ENCODE peak calls at places on chromosomes 5 and 9, in four cellular contexts. U is IMR-90, D is heart left ventricle, O is aorta. A is an unnamed sample.

GRCh38 chr5:96942911-96943310 is 7.0 kb downstream of the LNPEP start:
- DNase-seq in U (peak; percentile 41), D (no peak), O (no peak), A (no peak)

GRCh38 chr9:114662081-114662989 is 4.7 kb upstream of the TEX53 start:
- DNase-seq in U (peak; percentile 33), D (no peak), O (no peak), A (peak; percentile 47)

GRCh38 chr5:35822541-35822940 is 34.1 kb upstream of the IL7R start:
- DNase-seq in U (no peak), D (no peak), O (no peak), A (no peak)

GRCh38 chr9:84677080-84677479 is 7.6 kb downstream of the NTRK2 start:
- DNase-seq in U (no peak), D (no peak), O (no peak), A (no peak)

GRCh38 chr9:13027834-13028233 is 251.7 kb downstream of the MPDZ start:
- DNase-seq in U (no peak), D (no peak), O (no peak), A (no peak)

GRCh38 chr5:146541956-146542849 is 26.2 kb upstream of the GPR151 start:
- DNase-seq in U (peak; percentile 47), D (peak; percentile 63), O (peak; percentile 92), A (peak; percentile 15)

GRCh38 chr5:44942524-44943001 is 133.8 kb downstream of the MRPS30 start:
- DNase-seq in U (no peak), D (no peak), O (no peak), A (no peak)

GRCh38 chr5:54063817-54064216 is 246.6 kb downstream of the ARL15 start:
- DNase-seq in U (peak; percentile 89), D (no peak), O (no peak), A (no peak)

GRCh38 chr9:98792096-98792490 is 4.3 kb downstream of the ANKS6 start:
- DNase-seq in U (no peak), D (no peak), O (no peak), A (no peak)

GRCh38 chr9:98793031-98793430 is 3.3 kb downstream of the ANKS6 start:
- DNase-seq in U (no peak), D (no peak), O (no peak), A (no peak)

GRCh38 chr9:98790601-98791146 is 5.7 kb downstream of the ANKS6 start:
- DNase-seq in U (no peak), D (no peak), O (no peak), A (no peak)

GRCh38 chr9:98789765-98790600 is 6.4 kb downstream of the ANKS6 start:
- DNase-seq in U (no peak), D (no peak), O (no peak), A (no peak)

DNA sequence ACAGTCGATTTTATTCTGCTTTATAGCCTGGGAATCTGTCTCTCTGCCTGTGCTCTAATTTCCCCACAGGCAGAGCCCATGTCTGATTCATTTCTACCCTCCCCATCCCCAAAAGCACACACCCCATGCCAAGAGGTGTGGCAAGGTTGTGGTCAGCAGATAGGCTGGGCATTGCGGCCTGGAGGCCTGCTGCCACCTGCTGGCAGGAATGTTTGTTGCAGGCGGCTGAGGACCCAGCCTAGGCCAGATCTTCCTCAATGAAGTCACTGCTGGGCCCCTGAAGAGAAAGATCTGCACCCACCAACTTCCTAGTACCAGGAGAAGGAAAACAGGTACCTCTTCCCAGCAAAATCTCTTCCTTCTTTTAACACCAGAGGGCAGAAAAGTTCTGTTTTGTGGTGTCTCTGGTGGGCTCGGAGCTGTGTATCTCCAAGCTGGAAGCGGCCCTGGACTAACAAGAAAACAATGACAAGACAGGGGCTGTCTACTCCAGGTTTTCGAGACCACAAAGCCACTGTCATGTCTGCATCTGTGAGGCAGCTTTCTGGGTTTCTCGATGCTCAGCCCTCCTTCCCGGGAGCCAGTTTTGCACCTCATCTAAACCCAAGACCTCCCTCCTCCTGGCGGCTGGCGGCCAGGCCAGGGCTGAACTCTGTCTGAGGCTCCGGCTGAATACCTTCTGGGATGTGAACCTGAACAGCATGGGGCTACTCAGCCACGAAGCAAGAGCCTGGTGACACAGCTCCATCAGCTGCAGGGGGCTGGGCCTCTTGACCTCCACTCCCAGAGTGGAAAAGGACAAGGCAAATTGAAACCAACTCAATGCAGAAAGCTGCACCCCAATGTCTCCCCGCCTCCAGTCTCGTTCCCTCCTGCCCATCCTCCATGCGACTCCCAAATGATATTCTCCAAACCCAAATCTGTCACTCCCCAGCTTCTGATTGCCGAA is 4.9 kb downstream of the ANKS6 start:
- DNase-seq in U (peak; percentile 94), D (peak; percentile 84), O (peak; percentile 95), A (peak; percentile 49)
- H3K27ac ChIP-seq in U (no peak overlapping the region), D (no peak overlapping the region), O (no peak overlapping the region), A (no peak overlapping the region)

DNA sequence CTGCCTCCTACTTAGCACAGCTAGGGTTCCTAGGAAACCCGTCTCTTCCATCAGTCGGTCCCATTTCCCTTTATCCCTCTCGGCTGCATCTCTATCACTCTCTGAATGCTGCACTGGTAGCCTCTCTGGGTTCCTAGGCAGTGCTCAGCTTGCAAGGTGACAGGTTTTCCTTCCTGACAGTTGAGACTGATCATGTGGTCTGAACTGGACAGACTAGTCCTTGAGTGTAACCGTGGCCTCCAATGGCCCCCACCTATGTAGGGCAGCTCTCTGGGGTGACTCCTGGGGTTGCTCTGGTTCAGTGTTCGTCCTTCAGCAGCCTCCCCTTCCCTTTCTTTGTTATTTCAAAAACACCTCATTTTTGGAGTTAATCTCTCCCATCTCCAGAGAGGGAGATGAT is 3.8 kb downstream of the TMEM8B start:
- DNase-seq in U (no peak), D (no peak), O (no peak), A (no peak)
- H3K27ac ChIP-seq in U (no peak overlapping the region), D (peak overlapping the region; percentile 71), O (no peak overlapping the region), A (no peak overlapping the region)

GRCh38 chr5:151198861-151199260 is 25.0 kb downstream of the CCDC69 start:
- DNase-seq in U (no peak), D (no peak), O (peak; percentile 11), A (no peak)

GRCh38 chr5:151192626-151193025 is 31.3 kb downstream of the CCDC69 start:
- DNase-seq in U (no peak), D (no peak), O (no peak), A (no peak)

GRCh38 chr5:151199581-151200185 is 24.2 kb downstream of the CCDC69 start:
- DNase-seq in U (no peak), D (no peak), O (peak; percentile 56), A (no peak)

GRCh38 chr5:151195622-151196021 is 28.3 kb downstream of the CCDC69 start:
- DNase-seq in U (no peak), D (no peak), O (peak; percentile 30), A (no peak)

GRCh38 chr5:151196556-151197290 is 27.2 kb downstream of the CCDC69 start:
- DNase-seq in U (no peak), D (no peak), O (no peak), A (no peak)
- H3K27ac ChIP-seq in U (no peak overlapping the region), D (no peak overlapping the region), O (no peak overlapping the region), A (no peak overlapping the region)

GRCh38 chr9:77827104-77827784 is 179.1 kb upstream of the GNA14 start:
- DNase-seq in U (no peak), D (no peak), O (no peak), A (no peak)
- H3K27ac ChIP-seq in U (no peak overlapping the region), D (no peak overlapping the region), O (no peak overlapping the region), A (no peak overlapping the region)

DNA sequence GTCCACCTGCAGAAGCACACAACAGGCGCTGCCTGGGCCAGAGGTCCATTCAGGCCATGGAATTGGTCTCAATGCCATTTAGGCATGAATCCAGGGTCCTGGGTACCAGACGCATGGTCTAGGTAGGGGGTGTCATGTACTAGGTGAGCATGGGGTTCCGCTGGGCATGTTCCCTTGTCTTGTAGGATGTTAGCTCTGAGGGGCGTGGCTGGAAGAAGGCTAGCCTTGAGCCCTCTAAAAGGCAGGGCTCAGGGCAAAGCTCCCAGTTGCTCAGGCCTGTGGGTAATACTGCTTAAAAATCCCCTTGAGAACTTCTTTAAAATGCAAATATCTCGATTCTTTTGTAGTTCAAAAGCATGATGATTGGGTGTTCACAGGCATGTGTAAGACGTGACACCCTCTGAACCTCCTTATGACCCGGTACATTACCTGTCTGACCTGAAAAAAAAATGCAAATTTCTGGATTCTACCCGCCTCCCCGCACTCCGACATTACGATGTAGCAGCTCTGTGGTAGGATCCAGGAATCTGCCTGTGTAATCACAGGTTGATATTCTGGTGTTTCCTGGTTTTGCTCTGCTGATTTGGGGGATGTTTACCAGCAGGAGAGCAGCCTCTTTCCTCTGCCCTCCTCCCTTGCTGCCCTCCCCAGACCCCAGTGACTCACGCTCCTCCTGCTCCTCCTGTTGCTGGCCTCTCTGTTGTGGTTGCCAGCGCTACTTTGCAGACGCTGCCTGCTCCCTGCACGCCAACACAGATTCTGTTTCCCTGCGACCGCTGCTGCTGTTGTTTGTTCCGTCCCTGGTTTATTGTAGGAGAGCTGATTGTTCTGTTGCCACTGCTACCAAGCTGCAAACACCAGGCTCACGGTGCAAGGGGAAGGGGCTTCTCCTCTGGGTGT is 5.7 kb downstream of the TMC1 start:
- DNase-seq in U (peak; percentile 93), D (peak; percentile 77), O (peak; percentile 85), A (peak; percentile 13)
- H3K27ac ChIP-seq in U (peak overlapping the region; percentile 98), D (no peak overlapping the region), O (no peak overlapping the region), A (peak overlapping the region; percentile 56)

GRCh38 chr5:29054282-29054681 is 2015.9 kb upstream of the CDH9 start:
- DNase-seq in U (no peak), D (no peak), O (no peak), A (no peak)
- H3K27ac ChIP-seq in U (no peak overlapping the region), D (no peak overlapping the region), O (no peak overlapping the region), A (no peak overlapping the region)

DNA sequence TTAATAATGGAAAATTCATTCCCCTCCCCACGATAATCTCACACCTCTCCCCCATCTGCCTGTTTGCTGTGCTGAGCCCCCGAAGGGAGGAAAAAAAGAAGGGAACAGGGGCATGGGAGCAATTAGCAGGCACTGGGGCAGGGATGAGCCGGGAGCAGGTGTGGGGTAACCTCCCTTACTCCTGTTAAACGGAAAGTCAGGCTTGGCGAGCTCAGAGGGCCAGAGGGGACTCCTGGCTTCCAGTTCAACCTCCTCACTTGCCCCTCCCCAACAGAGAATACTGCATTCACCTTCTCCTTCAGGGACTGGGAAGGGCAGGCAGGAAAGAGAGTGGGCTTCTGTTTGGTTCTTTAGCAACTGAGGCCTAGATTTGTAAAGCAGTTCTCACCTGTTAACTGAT is 1.6 kb downstream of the AFAP1L1 start:
- DNase-seq in U (no peak), D (no peak), O (no peak), A (no peak)
- H3K27ac ChIP-seq in U (no peak overlapping the region), D (peak overlapping the region; percentile 87), O (no peak overlapping the region), A (no peak overlapping the region)

DNA sequence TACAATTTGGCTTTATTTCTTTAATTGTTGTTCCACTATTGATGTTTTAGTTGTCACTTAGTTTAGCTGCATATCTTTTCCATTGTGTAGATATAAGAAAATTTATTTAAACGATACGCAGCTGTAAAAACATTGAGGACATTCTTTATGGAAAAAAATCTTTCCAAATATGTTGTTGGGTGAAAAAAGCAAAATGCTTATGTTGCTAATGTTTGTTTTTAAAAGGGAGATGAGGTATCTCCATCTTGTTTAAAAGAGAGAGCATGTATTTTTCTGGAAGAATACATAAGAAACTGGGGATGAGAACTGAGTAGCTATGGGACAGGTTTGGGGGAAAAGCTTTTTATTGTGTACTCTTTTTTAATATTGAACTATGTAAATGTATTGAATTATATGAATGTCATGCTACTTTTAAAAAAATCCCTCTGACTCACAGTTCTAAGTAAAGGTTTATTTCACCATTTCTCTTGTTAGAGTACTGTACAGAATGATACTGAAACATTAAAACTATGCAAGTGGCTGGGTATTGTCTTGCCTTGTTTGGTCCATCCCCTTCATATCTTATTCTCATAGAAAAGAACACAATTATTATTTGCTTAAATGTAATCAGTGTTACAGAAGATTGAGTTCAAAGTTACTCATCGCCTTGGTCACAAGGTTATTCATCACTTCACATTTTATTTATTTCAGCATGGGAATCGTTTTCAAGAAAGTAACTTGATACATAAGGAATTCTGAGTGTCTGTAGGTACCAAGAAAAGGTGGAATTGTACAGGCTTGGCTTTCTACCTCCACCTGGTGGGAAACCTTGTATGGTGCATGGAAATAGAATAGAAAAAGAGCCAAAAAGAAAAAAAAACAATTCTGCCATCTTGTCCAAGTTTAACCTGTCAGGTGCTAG is 85.8 kb downstream of the RIC1 start:
- DNase-seq in U (peak; percentile 61), D (no peak), O (no peak), A (no peak)
- H3K27ac ChIP-seq in U (peak overlapping the region; percentile 35), D (no peak overlapping the region), O (no peak overlapping the region), A (no peak overlapping the region)

A was measured in substantia nigra.